ENCODE peak calls at places on chromosomes 6 and 20, in five cellular contexts. F, Q, B, A and Y are unnamed samples.

GRCh38 chr20:14707026-14707680 is 369.7 kb upstream of the FLRT3 start:
- DNase-seq in F (no peak), Q (no peak), B (no peak), A (no peak), Y (no peak)

GRCh38 chr6:157561929-157562810 is 181.2 kb downstream of the ZDHHC14 start:
- DNase-seq in F (no peak), Q (no peak), B (no peak), A (no peak), Y (no peak)

GRCh38 chr20:5933802-5934436 is 16.4 kb downstream of the TRMT6 start:
- DNase-seq in F (peak; percentile 15), Q (no peak), B (no peak), A (no peak), Y (no peak)

GRCh38 chr20:62830821-62831220 is 14.0 kb downstream of the COL9A3 start:
- DNase-seq in F (no peak), Q (no peak), B (no peak), A (no peak), Y (no peak)

GRCh38 chr6:24064106-24064505 is 61.9 kb upstream of the NRSN1 start:
- DNase-seq in F (no peak), Q (no peak), B (no peak), A (peak; percentile 10), Y (peak; percentile 25)

GRCh38 chr6:84449220-84449619 is 221.8 kb upstream of the CEP162 start:
- DNase-seq in F (no peak), Q (no peak), B (no peak), A (peak; percentile 54), Y (peak; percentile 78)

GRCh38 chr6:107698146-107698545 is 126.0 kb downstream of the SCML4 start:
- DNase-seq in F (peak; percentile 49), Q (no peak), B (peak; percentile 10), A (no peak), Y (peak; percentile 83)

GRCh38 chr6:72984981-72985665 is 240.2 kb downstream of the KHDC1L start:
- DNase-seq in F (no peak), Q (no peak), B (no peak), A (no peak), Y (no peak)

GRCh38 chr6:35082733-35083403 is 58.3 kb downstream of the TCP11 start:
- DNase-seq in F (no peak), Q (no peak), B (no peak), A (no peak), Y (no peak)

GRCh38 chr6:56278186-56278585 is 30.8 kb upstream of the COL21A1 start:
- DNase-seq in F (no peak), Q (no peak), B (no peak), A (no peak), Y (no peak)

GRCh38 chr20:58075565-58075964 is 152.9 kb downstream of the ANKRD60 start:
- DNase-seq in F (no peak), Q (peak; percentile 9), B (no peak), A (no peak), Y (no peak)

GRCh38 chr6:12208190-12208589 is 82.0 kb upstream of the EDN1 start:
- DNase-seq in F (no peak), Q (peak; percentile 24), B (no peak), A (no peak), Y (peak; percentile 53)

GRCh38 chr6:36550473-36551000 is 3.3 kb upstream of the STK38 start:
- DNase-seq in F (no peak), Q (no peak), B (no peak), A (no peak), Y (no peak)

GRCh38 chr20:45798935-45799642 is 7.3 kb downstream of the DNTTIP1 start:
- DNase-seq in F (peak; percentile 16), Q (no peak), B (peak; percentile 79), A (peak; percentile 65), Y (peak; percentile 72)

GRCh38 chr6:158488065-158488464 is 71.8 kb upstream of the TMEM181 start:
- DNase-seq in F (peak; percentile 95), Q (no peak), B (no peak), A (no peak), Y (no peak)

GRCh38 chr6:107124934-107125348 is 9.6 kb upstream of the BEND3 start:
- DNase-seq in F (no peak), Q (no peak), B (no peak), A (no peak), Y (no peak)

GRCh38 chr6:18707714-18708439 is 320.7 kb downstream of the RNF144B start:
- DNase-seq in F (no peak), Q (no peak), B (no peak), A (no peak), Y (no peak)

GRCh38 chr20:38094373-38094775 is 60.8 kb downstream of the RPRD1B start:
- DNase-seq in F (peak; percentile 61), Q (peak; percentile 45), B (no peak), A (no peak), Y (peak; percentile 71)

GRCh38 chr6:107419747-107420146 is 39.6 kb downstream of the PDSS2 start:
- DNase-seq in F (peak; percentile 13), Q (no peak), B (no peak), A (no peak), Y (no peak)

GRCh38 chr20:9070304-9070703 is 1.4 kb downstream of the PLCB4 start:
- DNase-seq in F (no peak), Q (no peak), B (no peak), A (no peak), Y (no peak)

GRCh38 chr6:36964349-36964748 is 9.8 kb downstream of the PI16 start:
- DNase-seq in F (no peak), Q (no peak), B (no peak), A (no peak), Y (no peak)

GRCh38 chr6:145349950-145350510 is 385.3 kb downstream of the EPM2A start:
- DNase-seq in F (no peak), Q (no peak), B (no peak), A (no peak), Y (no peak)

GRCh38 chr6:100633096-100633766 is 168.5 kb upstream of the SIM1 start:
- DNase-seq in F (peak; percentile 95), Q (no peak), B (no peak), A (no peak), Y (peak; percentile 89)

GRCh38 chr6:12767016-12767415 is 50.4 kb downstream of the PHACTR1 start:
- DNase-seq in F (no peak), Q (no peak), B (no peak), A (no peak), Y (no peak)

GRCh38 chr20:21324126-21324525 is 21.0 kb downstream of the XRN2 start:
- DNase-seq in F (no peak), Q (no peak), B (no peak), A (no peak), Y (no peak)

GRCh38 chr20:15937179-15937578 is 636.1 kb downstream of the KIF16B start:
- DNase-seq in F (no peak), Q (no peak), B (no peak), A (no peak), Y (no peak)

GRCh38 chr20:44057698-44058675 is 129.0 kb downstream of the JPH2 start:
- DNase-seq in F (no peak), Q (peak; percentile 10), B (no peak), A (no peak), Y (peak; percentile 60)

GRCh38 chr20:47708140-47708807 is 77.0 kb downstream of the SULF2 start:
- DNase-seq in F (no peak), Q (no peak), B (no peak), A (no peak), Y (no peak)

GRCh38 chr6:21731411-21732031 is 138.0 kb downstream of the SOX4 start:
- DNase-seq in F (peak; percentile 10), Q (no peak), B (no peak), A (no peak), Y (no peak)

GRCh38 chr6:24797596-24798216 is 1.0 kb downstream of the ARMH2 start:
- DNase-seq in F (no peak), Q (no peak), B (no peak), A (no peak), Y (no peak)

GRCh38 chr6:40715501-40716403 is 128.6 kb upstream of the LRFN2 start:
- DNase-seq in F (no peak), Q (no peak), B (no peak), A (no peak), Y (no peak)
- TF ChIP-seq CTCF in F (peak; percentile 7), Q (no peak), B (no peak), A (no peak), Y (no peak)

DNA sequence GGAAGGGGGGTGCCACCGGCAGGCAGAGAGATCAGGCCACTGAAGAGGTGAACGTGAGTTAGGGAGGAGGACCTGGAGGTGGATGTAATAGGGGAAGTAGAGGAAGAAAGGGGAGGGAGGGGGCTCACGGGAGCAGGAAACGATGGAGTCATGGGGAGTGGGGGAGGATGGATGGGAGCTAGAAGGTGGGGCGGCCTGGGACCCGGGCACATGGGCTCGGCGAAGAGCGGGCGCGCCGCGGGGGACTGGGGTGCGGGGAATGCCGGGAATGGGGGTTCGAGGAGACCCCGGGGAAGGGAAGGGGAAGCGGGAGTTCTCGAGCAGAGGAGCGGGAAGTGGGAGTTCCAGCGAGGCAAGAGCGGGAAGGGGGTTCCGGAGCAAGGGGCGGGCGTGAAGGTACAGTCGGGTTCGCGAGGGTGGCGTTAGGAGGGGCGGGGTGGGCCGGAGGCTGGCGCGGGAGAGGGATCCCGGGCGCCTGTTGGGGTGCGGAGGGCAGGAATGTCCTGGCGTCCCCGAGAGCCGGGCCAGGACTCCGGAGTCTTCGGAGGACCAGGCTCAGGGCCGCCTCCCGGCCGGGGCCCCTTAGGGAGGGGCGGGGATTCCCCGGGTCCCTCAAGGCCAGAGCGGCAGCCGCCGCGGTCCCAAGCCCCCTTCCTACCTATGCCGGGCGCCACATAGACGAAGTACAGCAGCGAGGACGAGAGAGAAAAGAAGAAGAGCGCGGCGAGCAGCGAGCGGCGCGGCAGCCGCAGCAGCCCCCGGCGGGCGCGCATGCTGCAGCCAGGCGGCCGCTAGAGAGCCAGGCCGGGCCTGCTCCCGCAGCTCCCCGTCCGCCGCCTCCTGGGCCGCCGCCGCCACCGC is 530 bp downstream of the B4GALT5 start:
- DNase-seq in F (no peak), Q (no peak), B (peak; percentile 41), A (no peak), Y (peak; percentile 11)
- TF ChIP-seq CTCF in F (no peak), Q (no peak), B (no peak), A (no peak), Y (no peak)

GRCh38 chr20:60512436-60512835 is 554.2 kb downstream of the CDH26 start:
- DNase-seq in F (peak; percentile 66), Q (no peak), B (peak; percentile 39), A (no peak), Y (peak; percentile 10)
- TF ChIP-seq CTCF in F (no peak), Q (no peak), B (no peak), A (no peak), Y (no peak)

DNA sequence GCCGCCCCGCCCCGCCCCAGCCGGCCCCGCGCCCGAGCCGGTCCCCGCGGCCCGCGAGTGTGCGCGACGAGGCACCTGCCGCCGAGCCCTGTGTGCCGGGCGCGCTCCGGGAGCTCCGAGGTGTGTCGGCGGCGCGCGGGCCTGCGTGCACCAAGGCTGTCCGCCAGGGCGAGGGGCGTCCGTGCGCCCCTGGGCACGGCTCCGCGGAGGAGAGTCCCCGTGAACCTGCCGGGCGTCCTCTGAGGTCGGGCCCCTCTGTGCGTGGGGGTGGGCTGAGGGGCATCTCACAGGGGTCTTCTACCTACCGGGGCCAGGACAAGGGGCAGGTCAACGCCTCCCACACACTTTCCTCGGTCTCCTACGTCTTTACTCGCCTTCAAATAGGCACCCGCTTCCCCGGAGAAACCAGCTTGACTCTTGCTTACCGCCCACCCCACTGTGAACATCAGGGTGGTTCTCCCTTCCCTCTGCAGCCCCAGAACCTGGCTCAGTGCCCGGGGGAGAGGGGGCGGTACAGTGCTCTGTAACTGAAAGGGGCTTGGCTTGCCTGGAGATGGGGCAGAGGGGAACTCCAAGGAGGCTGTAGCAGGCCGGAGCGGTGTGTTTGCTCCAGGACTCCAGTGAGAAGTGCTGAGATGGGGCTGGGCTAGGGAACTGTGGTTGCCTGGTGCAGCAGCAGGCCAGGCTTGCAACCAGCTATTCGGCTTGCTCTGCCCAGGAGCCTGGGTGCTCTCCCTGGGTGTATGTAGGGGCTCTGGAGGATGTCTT is at the start of gene SAMD10:
- DNase-seq in F (no peak), Q (no peak), B (peak; percentile 60), A (peak; percentile 72), Y (peak; percentile 37)
- TF ChIP-seq CTCF in F (no peak), Q (no peak), B (peak; percentile 39), A (no peak), Y (no peak)